ENCODE peak calls at places on chromosomes 5 and 9, in five cellular contexts. A, H, F, M and Y are unnamed samples.

GRCh38 chr5:95846554-95847260 is 24.2 kb upstream of the GLRX start:
- DNase-seq in A (no peak), H (no peak), F (peak), M (peak), Y (peak)

GRCh38 chr5:125375143-125375542 is 628.7 kb upstream of the ZNF608 start:
- DNase-seq in A (no peak), H (no peak), F (no peak), M (no peak), Y (no peak)

GRCh38 chr9:95009459-95009858 is 283.0 kb downstream of the AOPEP start:
- DNase-seq in A (no peak), H (no peak), F (no peak), M (no peak), Y (no peak)

GRCh38 chr9:89815903-89816573 is 211.2 kb downstream of the GADD45G start:
- DNase-seq in A (no peak), H (peak), F (no peak), M (no peak), Y (no peak)

GRCh38 chr9:131222460-131222859 is 53.9 kb downstream of the FAM78A start:
- DNase-seq in A (no peak), H (no peak), F (no peak), M (no peak), Y (no peak)

GRCh38 chr5:68240196-68240595 is 24.6 kb downstream of the PIK3R1 start:
- DNase-seq in A (no peak), H (no peak), F (no peak), M (peak), Y (no peak)

GRCh38 chr9:70902705-70903131 is 218.7 kb downstream of the TRPM3 start:
- DNase-seq in A (no peak), H (no peak), F (no peak), M (no peak), Y (no peak)

GRCh38 chr9:133238272-133238850 is 29.3 kb upstream of the OBP2B start:
- DNase-seq in A (peak), H (no peak), F (peak), M (peak), Y (peak)

GRCh38 chr5:37514946-37515345 is 135.8 kb downstream of the WDR70 start:
- DNase-seq in A (no peak), H (no peak), F (no peak), M (no peak), Y (no peak)

GRCh38 chr5:43627028-43627427 is 24.0 kb downstream of the NNT start:
- DNase-seq in A (peak), H (no peak), F (peak), M (peak), Y (peak)

GRCh38 chr5:7856855-7857254 is 5.9 kb upstream of the CFAP90 start:
- DNase-seq in A (peak), H (no peak), F (peak), M (peak), Y (peak)

GRCh38 chr5:16508730-16509531 is 43.3 kb upstream of the ZNF622 start:
- DNase-seq in A (peak), H (no peak), F (no peak), M (no peak), Y (no peak)

GRCh38 chr5:40033009-40033408 is 608.2 kb upstream of the DAB2 start:
- DNase-seq in A (no peak), H (no peak), F (no peak), M (no peak), Y (no peak)

GRCh38 chr9:122789256-122790046 is 718 bp downstream of the OR5C1 start:
- DNase-seq in A (no peak), H (no peak), F (no peak), M (no peak), Y (no peak)

GRCh38 chr9:94908583-94909249 is 182.2 kb downstream of the AOPEP start:
- DNase-seq in A (no peak), H (no peak), F (no peak), M (peak), Y (no peak)

GRCh38 chr9:444528-444927 is 229.9 kb downstream of the DOCK8 start:
- DNase-seq in A (no peak), H (no peak), F (no peak), M (no peak), Y (no peak)

GRCh38 chr9:98770717-98771116 is 25.6 kb downstream of the ANKS6 start:
- DNase-seq in A (no peak), H (no peak), F (no peak), M (no peak), Y (no peak)

GRCh38 chr5:125093776-125094175 is 347.3 kb upstream of the ZNF608 start:
- DNase-seq in A (peak), H (no peak), F (no peak), M (no peak), Y (no peak)

GRCh38 chr5:149170292-149170691 is 29.0 kb downstream of the ABLIM3 start:
- DNase-seq in A (no peak), H (no peak), F (no peak), M (no peak), Y (no peak)

GRCh38 chr5:100517301-100517974 is 17.7 kb upstream of the FAM174A start:
- DNase-seq in A (no peak), H (no peak), F (no peak), M (no peak), Y (no peak)

GRCh38 chr5:101942321-101942882 is 353.7 kb downstream of the SLCO4C1 start:
- DNase-seq in A (peak), H (no peak), F (no peak), M (peak), Y (peak)

GRCh38 chr9:21153688-21154608 is 12.3 kb upstream of the IFNW1 start:
- DNase-seq in A (peak), H (no peak), F (no peak), M (peak), Y (no peak)

GRCh38 chr9:38181866-38182265 is 112.8 kb upstream of the SHB start:
- DNase-seq in A (no peak), H (no peak), F (no peak), M (no peak), Y (no peak)

GRCh38 chr5:110323832-110324231 is 402.6 kb downstream of the TMEM232 start:
- DNase-seq in A (no peak), H (no peak), F (no peak), M (no peak), Y (no peak)

GRCh38 chr5:110321117-110321516 is 405.4 kb downstream of the TMEM232 start:
- DNase-seq in A (no peak), H (no peak), F (no peak), M (no peak), Y (no peak)

DNA sequence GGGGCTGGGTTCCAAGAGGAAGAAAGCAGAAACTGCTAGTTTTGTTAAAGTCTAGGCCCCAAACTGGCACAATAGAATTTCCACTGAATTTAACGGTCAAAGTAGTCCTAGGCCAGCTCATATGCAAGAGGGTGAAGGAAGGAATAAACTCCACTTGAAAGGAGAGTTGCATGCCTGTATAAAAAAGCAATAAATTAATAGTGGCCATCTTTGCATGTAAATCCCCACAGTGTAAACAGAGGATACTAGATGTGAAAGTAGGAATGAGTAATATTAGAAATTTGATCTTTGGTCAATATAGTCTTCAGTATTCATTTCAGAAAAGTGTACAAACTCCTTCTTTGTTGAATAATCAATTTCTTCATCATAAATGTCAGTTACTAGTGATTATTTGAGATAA is 403.1 kb downstream of the TMEM232 start:
- DNase-seq in A (no peak), H (no peak), F (no peak), M (no peak), Y (no peak)
- TF ChIP-seq ZBTB33 in A (no peak), H (no peak), F (no peak), M (no peak), Y (no peak)

GRCh38 chr5:172189693-172190296 is 1.8 kb upstream of the STK10 start:
- DNase-seq in A (no peak), H (no peak), F (no peak), M (no peak), Y (no peak)
- TF ChIP-seq ZBTB33 in A (no peak), H (no peak), F (no peak), M (no peak), Y (no peak)

GRCh38 chr5:2167671-2168070 is 284.9 kb upstream of the IRX4 start:
- DNase-seq in A (no peak), H (no peak), F (no peak), M (no peak), Y (no peak)

GRCh38 chr5:2165203-2165602 is 282.5 kb upstream of the IRX4 start:
- DNase-seq in A (no peak), H (no peak), F (no peak), M (no peak), Y (no peak)

GRCh38 chr5:2165991-2166978 is 283.6 kb upstream of the IRX4 start:
- DNase-seq in A (no peak), H (no peak), F (no peak), M (no peak), Y (no peak)

GRCh38 chr5:2168601-2169416 is 286.1 kb upstream of the IRX4 start:
- DNase-seq in A (no peak), H (no peak), F (no peak), M (no peak), Y (no peak)

DNA sequence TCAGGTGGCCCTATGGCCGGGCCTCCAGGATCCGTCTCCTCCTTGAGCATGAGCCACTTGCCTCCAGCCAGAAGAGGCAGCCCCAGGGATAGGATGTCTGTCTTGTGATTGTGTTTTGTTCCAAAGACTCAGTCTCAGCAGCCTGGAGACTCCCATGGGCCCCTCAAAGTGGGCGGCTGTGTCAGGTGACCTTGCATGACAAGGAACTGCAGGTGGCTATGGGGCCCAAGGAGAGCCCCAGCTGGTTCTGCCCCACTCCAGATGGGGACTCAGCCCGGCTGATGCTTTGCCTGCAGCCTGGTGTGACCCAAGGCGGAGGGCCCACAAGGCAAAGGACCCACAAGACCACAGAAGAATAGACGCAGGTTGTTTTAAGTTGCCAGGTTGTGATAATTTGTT is 284.3 kb upstream of the IRX4 start:
- DNase-seq in A (no peak), H (no peak), F (no peak), M (no peak), Y (no peak)
- TF ChIP-seq ZBTB33 in A (no peak), H (no peak), F (no peak), M (no peak), Y (no peak)

DNA sequence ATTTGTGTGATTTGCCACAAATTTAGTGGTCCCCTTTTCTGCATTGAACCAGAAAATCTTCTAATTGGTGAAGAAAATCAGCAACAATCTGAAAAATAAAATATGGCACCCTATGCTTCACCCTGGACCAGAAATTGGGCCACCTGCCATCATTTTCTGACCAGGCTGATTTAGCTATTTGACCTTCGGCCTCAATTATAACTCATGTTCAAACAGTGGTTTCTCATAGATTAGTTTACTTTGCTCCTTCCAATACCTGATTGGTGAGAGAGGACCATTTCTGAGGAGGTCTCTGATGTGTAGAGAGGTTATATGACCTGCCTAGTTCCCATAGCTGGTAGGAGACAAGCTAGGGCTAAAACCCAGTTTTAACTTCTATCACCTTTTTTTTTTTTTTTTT is 59.0 kb downstream of the PTTG1 start:
- DNase-seq in A (no peak), H (no peak), F (no peak), M (no peak), Y (peak)
- TF ChIP-seq ZBTB33 in A (no peak), H (no peak), F (no peak), M (no peak), Y (no peak)